ENCODE peak calls at places on chromosomes 13 and 19, in four cellular contexts. R, G, D and B are unnamed samples.

GRCh38 chr13:42524487-42525034 is 49.4 kb upstream of the TNFSF11 start:
- DNase-seq in R (no peak), D (no peak), G (no peak), B (no peak)

GRCh38 chr13:30735025-30735967 is at the start of gene ALOX5AP:
- DNase-seq in G (no peak), R (no peak), D (no peak), B (no peak)

GRCh38 chr19:3556978-3557460 is 367 bp downstream of the MFSD12 start:
- DNase-seq in R (peak), G (peak), D (no peak), B (no peak)

GRCh38 chr13:64505511-64505910 is 2724.6 kb downstream of the PCDH9 start:
- DNase-seq in G (no peak), R (no peak), D (no peak), B (no peak)

GRCh38 chr13:72383646-72384045 is 343.8 kb downstream of the MZT1 start:
- DNase-seq in R (no peak), D (no peak), G (no peak), B (no peak)

GRCh38 chr13:37143901-37144300 is 38.4 kb upstream of the CSNK1A1L start:
- DNase-seq in R (no peak), G (no peak), D (no peak), B (no peak)

GRCh38 chr13:48144413-48145035 is 49.6 kb upstream of the MED4 start:
- DNase-seq in D (peak), R (no peak), G (no peak), B (no peak)

GRCh38 chr19:45175663-45176345 is 2.2 kb downstream of the TRAPPC6A start:
- DNase-seq in R (no peak), D (no peak), G (no peak), B (no peak)

GRCh38 chr13:50891206-50891605 is 18.4 kb upstream of the RNASEH2B start:
- DNase-seq in G (no peak), R (no peak), D (no peak), B (no peak)

GRCh38 chr13:50893211-50893852 is 16.3 kb upstream of the RNASEH2B start:
- DNase-seq in R (no peak), D (no peak), G (no peak), B (no peak)

GRCh38 chr13:50894504-50894903 is 15.1 kb upstream of the RNASEH2B start:
- DNase-seq in G (no peak), D (no peak), R (no peak), B (no peak)

GRCh38 chr13:50894042-50894441 is 15.5 kb upstream of the RNASEH2B start:
- DNase-seq in D (no peak), R (no peak), G (no peak), B (no peak)

GRCh38 chr13:50892162-50892944 is 17.2 kb upstream of the RNASEH2B start:
- DNase-seq in D (no peak), R (no peak), G (no peak), B (no peak)
- TF ChIP-seq POLR2A in D (no peak), R (no peak), G (no peak), B (no peak)

DNA sequence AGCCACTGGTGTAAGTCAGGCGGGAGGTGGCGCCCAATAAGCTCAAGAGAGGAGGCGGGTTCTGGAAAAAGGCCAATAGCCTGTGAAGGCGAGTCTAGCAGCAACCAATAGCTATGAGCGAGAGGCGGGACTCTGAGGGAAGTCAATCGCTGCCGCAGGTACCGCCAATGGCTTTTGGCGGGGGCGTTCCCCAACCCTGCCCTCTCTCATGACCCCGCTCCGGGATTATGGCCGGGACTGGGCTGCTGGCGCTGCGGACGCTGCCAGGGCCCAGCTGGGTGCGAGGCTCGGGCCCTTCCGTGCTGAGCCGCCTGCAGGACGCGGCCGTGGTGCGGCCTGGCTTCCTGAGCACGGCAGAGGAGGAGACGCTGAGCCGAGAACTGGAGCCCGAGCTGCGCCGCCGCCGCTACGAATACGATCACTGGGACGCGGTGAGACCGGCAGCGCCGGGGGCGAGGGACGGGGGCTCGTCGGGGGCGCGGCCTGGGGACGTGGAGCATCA is at the start of gene ALKBH7:
- DNase-seq in D (peak), G (peak), R (peak), B (peak)
- TF ChIP-seq POLR2A in D (no peak), G (peak), R (peak), B (peak)

GRCh38 chr19:17539288-17540117 is 15.9 kb upstream of the COLGALT1 start:
- DNase-seq in R (peak), G (peak), D (peak), B (peak)
- TF ChIP-seq POLR2A in R (no peak), G (peak), D (no peak), B (peak)

DNA sequence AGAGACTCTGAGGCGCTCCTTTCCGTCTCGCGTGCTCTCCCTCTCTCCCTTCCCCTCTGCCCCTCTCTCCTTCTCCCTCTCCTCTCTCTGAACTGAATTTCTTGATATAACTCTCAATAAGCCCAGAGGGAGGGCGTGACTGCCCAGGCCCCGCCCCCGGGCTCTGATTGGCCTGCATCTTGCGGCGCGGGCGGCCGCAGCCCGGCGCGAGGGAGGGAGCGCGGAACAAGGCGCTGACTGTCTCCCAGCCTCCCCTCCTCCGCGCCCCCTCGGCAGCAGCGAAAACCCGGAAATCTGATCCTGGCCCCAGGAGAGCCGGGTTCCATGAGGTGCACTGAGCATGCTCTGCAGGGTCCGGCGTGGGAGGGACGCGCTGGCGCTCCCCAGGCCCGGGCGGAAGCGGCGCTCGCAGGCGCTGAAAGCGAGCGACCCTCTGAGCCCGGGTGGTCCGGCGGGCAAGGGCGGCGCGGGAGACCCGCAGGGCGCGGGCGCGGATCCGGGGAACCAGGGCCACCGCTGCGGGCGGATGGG is at the start of gene PCDH9:
- DNase-seq in D (peak), R (peak), G (peak), B (peak)
- TF ChIP-seq POLR2A in D (peak), R (peak), G (peak), B (peak)

DNA sequence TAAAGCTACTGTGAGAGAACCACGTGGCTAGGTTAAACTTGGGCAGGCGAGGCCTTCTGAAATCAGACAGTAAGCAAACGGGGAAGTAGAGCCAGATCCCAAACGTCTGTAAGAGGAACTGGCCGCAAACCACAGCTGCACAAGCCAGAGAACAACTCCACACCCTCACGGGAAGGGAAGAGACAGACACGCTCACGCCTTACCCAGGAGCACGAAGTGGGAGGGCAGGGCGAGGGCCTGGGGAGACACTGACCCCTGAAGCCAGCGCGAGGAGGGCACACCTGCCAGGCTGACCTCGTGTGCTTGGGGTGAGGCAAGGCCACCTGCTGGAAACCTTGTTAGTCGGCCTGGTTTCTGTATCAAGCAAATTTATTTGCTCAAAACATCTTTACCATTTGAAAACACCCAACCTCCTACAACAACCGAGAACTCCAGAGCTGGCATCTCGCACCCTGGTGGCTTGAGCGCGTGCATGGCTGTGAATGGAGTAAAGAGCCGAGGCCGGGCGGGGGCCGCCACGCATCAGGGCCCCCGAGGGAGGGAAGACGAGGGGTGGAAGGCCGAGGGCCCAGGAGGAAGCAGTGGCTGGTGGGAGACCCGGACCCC is 7.3 kb downstream of the POLR2E start:
- DNase-seq in D (no peak), G (no peak), R (no peak), B (no peak)
- TF ChIP-seq POLR2A in D (no peak), G (peak), R (peak), B (no peak)

GRCh38 chr13:33543089-33543459 is 257.5 kb upstream of the STARD13 start:
- DNase-seq in D (no peak), G (no peak), R (no peak), B (no peak)

GRCh38 chr13:33544308-33544707 is 258.8 kb upstream of the STARD13 start:
- DNase-seq in G (no peak), D (no peak), R (no peak), B (no peak)

GRCh38 chr13:33543631-33544030 is 258.1 kb upstream of the STARD13 start:
- DNase-seq in G (no peak), D (no peak), R (no peak), B (no peak)

GRCh38 chr13:33541962-33542308 is 256.4 kb upstream of the STARD13 start:
- DNase-seq in R (no peak), D (no peak), G (no peak), B (no peak)

DNA sequence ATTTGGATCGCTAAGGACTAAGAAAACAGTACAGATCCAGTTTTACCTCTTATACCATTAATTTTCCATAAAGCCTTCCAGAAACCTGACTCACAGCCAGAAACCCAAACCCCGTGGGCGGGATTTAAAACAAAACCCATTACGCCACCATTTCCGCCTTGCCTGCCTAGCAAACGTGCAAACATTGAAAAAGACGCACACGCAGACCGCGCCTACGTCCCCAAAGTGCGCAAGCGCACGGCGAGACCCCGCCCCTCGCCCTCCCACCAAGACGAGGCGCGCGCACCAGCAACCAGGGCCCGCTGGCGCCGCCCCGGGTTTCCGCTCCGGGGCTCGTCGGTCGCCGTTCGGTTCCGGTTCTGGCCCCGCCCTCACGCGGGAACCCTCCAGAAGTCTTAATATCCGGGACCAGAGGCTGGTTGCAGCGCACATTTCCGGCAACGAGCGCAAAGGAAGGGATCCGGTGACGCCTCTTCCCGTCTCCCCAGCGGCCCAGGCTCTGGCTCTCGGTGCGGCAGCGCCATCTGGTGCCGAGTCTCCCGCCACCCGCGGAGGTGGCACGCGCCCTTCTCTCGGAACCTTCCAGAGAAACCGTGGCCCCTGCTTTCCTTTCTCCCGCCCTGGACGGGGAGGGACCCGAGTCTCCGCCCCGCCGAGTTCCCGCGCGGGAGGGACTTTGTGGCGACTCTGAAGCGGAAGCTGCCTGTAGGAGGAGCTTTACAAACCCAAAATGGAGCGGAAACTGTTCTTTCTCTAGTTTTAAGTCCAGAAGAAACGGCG is 256.9 kb upstream of the STARD13 start:
- DNase-seq in G (peak), D (peak), R (peak), B (peak)
- TF ChIP-seq POLR2A in G (peak), D (no peak), R (peak), B (peak)